ENCODE peak calls at places on chromosomes 3 and 15, in four cellular contexts. Q is AG10803, Y is renal cortical epithelial cell, T is NCI-H510A treated with DMSO at 0.1 percent for 48 hours. G is an unnamed sample.

GRCh38 chr3:49260711-49261357 is 16.2 kb downstream of the C3orf62 start:
- DNase-seq in Q (no peak), Y (peak), T (no peak), G (no peak)

GRCh38 chr15:65979316-65979715 is 110.0 kb downstream of the RAB11A start:
- DNase-seq in Q (no peak), Y (peak), T (no peak), G (no peak)

GRCh38 chr3:110686691-110687090 is 384.9 kb upstream of the NECTIN3 start:
- DNase-seq in Q (no peak), Y (no peak), T (no peak), G (no peak)

GRCh38 chr15:90015749-90016148 is 14.6 kb downstream of the ZNF710 start:
- DNase-seq in Q (no peak), Y (no peak), T (no peak), G (peak)

GRCh38 chr3:123150449-123150954 is 51.2 kb upstream of the SEC22A start:
- DNase-seq in Q (no peak), Y (no peak), T (no peak), G (no peak)

GRCh38 chr15:95669146-95669922 is 661.2 kb upstream of the NR2F2 start:
- DNase-seq in Q (no peak), Y (no peak), T (no peak), G (no peak)

GRCh38 chr3:101181801-101182200 is 138.6 kb downstream of the IMPG2 start:
- DNase-seq in Q (no peak), Y (no peak), T (no peak), G (no peak)

GRCh38 chr3:143001034-143001368 is 369 bp upstream of the U2SURP start:
- DNase-seq in Q (no peak), Y (no peak), T (peak), G (no peak)

GRCh38 chr3:151923901-151924300 is 50.5 kb downstream of the SUCNR1 start:
- DNase-seq in Q (peak), Y (no peak), T (no peak), G (no peak)

GRCh38 chr3:21944251-21944650 is 193.2 kb upstream of the ZNF385D start:
- DNase-seq in Q (peak), Y (peak), T (no peak), G (no peak)

GRCh38 chr3:121504598-121504997 is 41.2 kb downstream of the POLQ start:
- DNase-seq in Q (no peak), Y (peak), T (no peak), G (no peak)

GRCh38 chr3:193134895-193135294 is 106.1 kb upstream of the PLAAT1 start:
- DNase-seq in Q (peak), Y (peak), T (no peak), G (peak)

GRCh38 chr3:49669352-49669751 is 4.8 kb upstream of the APEH start:
- DNase-seq in Q (no peak), Y (no peak), T (no peak), G (no peak)

GRCh38 chr15:38877471-38877870 is 312.9 kb upstream of the RASGRP1 start:
- DNase-seq in Q (no peak), Y (no peak), T (no peak), G (no peak)

GRCh38 chr15:33699691-33700447 is 268.4 kb upstream of the CHRM5 start:
- DNase-seq in Q (peak), Y (peak), T (peak), G (no peak)

GRCh38 chr15:71385026-71385425 is 269.8 kb downstream of the THSD4 start:
- DNase-seq in Q (no peak), Y (peak), T (no peak), G (no peak)

GRCh38 chr15:98524274-98524673 is 124.1 kb upstream of the IGF1R start:
- DNase-seq in Q (no peak), Y (no peak), T (no peak), G (no peak)

GRCh38 chr3:184541886-184542562 is 19.6 kb upstream of the EPHB3 start:
- DNase-seq in Q (no peak), Y (no peak), T (no peak), G (no peak)

GRCh38 chr15:25862087-25862468 is 1.0 kb downstream of the ATP10A start:
- DNase-seq in Q (peak), Y (no peak), T (no peak), G (no peak)

GRCh38 chr3:150798122-150798618 is 35.2 kb upstream of the SIAH2 start:
- DNase-seq in Q (no peak), Y (peak), T (no peak), G (peak)

GRCh38 chr3:102896851-102897621 is 462.2 kb downstream of the ZPLD1 start:
- DNase-seq in Q (no peak), Y (peak), T (no peak), G (no peak)